ENCODE peak calls at places on chromosomes 2 and 18, in five cellular contexts. O is body of pancreas, W is transverse colon, Q is HCT116, U is left ventricle myocardium inferior. K is an unnamed sample.

GRCh38 chr2:207847098-207847806 is 77.5 kb upstream of the FZD5 start:
- DNase-seq in O (no peak), U (no peak), W (no peak), Q (no peak), K (no peak)

GRCh38 chr2:205051417-205051816 is 506.1 kb downstream of the PARD3B start:
- DNase-seq in O (no peak), U (no peak), W (no peak), Q (no peak), K (no peak)

GRCh38 chr2:210399440-210400041 is 77.0 kb downstream of the LANCL1 start:
- DNase-seq in Q (peak; percentile 4), O (no peak), U (no peak), W (no peak), K (no peak)

GRCh38 chr2:146376511-146377084 is 1468.2 kb upstream of the ACVR2A start:
- DNase-seq in Q (no peak), O (no peak), U (no peak), W (no peak), K (no peak)

GRCh38 chr18:41940506-41941215 is 14.4 kb upstream of the PIK3C3 start:
- DNase-seq in U (no peak), Q (no peak), W (no peak), O (no peak), K (peak; percentile 81)

GRCh38 chr2:133972786-133973185 is 281.1 kb upstream of the MGAT5 start:
- DNase-seq in U (no peak), O (peak; percentile 10), Q (no peak), W (no peak), K (peak; percentile 29)

GRCh38 chr18:11982981-11983380 is 1.7 kb downstream of the IMPA2 start:
- DNase-seq in Q (no peak), U (no peak), W (no peak), O (no peak), K (no peak)

GRCh38 chr2:137467246-137467862 is 496.9 kb upstream of the HNMT start:
- DNase-seq in W (peak; percentile 43), Q (no peak), O (peak; percentile 19), U (no peak), K (no peak)

GRCh38 chr2:33417093-33417492 is 59.4 kb upstream of the RASGRP3 start:
- DNase-seq in O (no peak), W (no peak), U (no peak), Q (no peak), K (no peak)

GRCh38 chr2:65782186-65782585 is 349.8 kb upstream of the SPRED2 start:
- DNase-seq in U (no peak), O (no peak), Q (no peak), W (no peak), K (no peak)

GRCh38 chr2:104888489-104889245 is 34.8 kb downstream of the POU3F3 start:
- DNase-seq in W (no peak), U (no peak), Q (no peak), O (no peak), K (no peak)

GRCh38 chr2:208363485-208363884 is 43.1 kb upstream of the PTH2R start:
- DNase-seq in Q (no peak), W (no peak), O (no peak), U (no peak), K (peak; percentile 73)

GRCh38 chr2:158754303-158754611 is 40.9 kb upstream of the DAPL1 start:
- DNase-seq in U (no peak), W (no peak), Q (no peak), O (no peak), K (no peak)

GRCh38 chr2:54499666-54500065 is 43.5 kb downstream of the SPTBN1 start:
- DNase-seq in O (peak; percentile 19), U (no peak), Q (no peak), W (no peak), K (no peak)

GRCh38 chr2:236371010-236371409 is 106.8 kb upstream of the ASB18 start:
- DNase-seq in O (no peak), U (no peak), W (no peak), Q (no peak), K (no peak)

GRCh38 chr18:34650121-34650545 is 60.0 kb upstream of the DTNA start:
- DNase-seq in O (peak; percentile 13), W (no peak), U (no peak), Q (no peak), K (peak; percentile 65)

GRCh38 chr18:12377556-12378553 is 828 bp upstream of the AFG3L2 start:
- DNase-seq in U (no peak), Q (no peak), O (no peak), W (no peak), K (no peak)

GRCh38 chr2:104929663-104930062 is 75.7 kb downstream of the POU3F3 start:
- DNase-seq in U (no peak), Q (no peak), W (no peak), O (no peak), K (no peak)

GRCh38 chr2:188984680-188985079 is 10.5 kb downstream of the COL3A1 start:
- DNase-seq in O (peak; percentile 22), W (no peak), Q (no peak), U (no peak), K (peak; percentile 69)

GRCh38 chr2:234705108-234705507 is 208.2 kb upstream of the ARL4C start:
- DNase-seq in O (no peak), Q (peak; percentile 10), W (no peak), U (no peak), K (no peak)

GRCh38 chr2:102008490-102008889 is 16.7 kb downstream of the IL1R2 start:
- DNase-seq in O (no peak), W (no peak), Q (no peak), U (no peak), K (no peak)

GRCh38 chr18:62107881-62108280 is 79.0 kb downstream of the PIGN start:
- DNase-seq in Q (no peak), O (no peak), U (no peak), W (no peak), K (no peak)

GRCh38 chr2:157480182-157480961 is 36.5 kb upstream of the CYTIP start:
- DNase-seq in Q (no peak), U (peak; percentile 82), O (peak; percentile 83), W (peak; percentile 21), K (no peak)

GRCh38 chr2:241636182-241636982 is 576 bp downstream of the THAP4 start:
- DNase-seq in Q (no peak), W (peak; percentile 55), O (peak; percentile 60), U (peak; percentile 32), K (no peak)

GRCh38 chr2:147125145-147125544 is 719.7 kb upstream of the ACVR2A start:
- DNase-seq in W (no peak), U (no peak), Q (no peak), O (no peak), K (no peak)

GRCh38 chr2:179340678-179341077 is 76.0 kb upstream of the SESTD1 start:
- DNase-seq in O (peak; percentile 22), W (no peak), Q (peak; percentile 19), U (no peak), K (no peak)

GRCh38 chr2:28621172-28622100 is 125.6 kb downstream of the PLB1 start:
- DNase-seq in Q (peak; percentile 58), O (peak; percentile 95), U (no peak), W (peak; percentile 80), K (peak; percentile 81)

GRCh38 chr2:120261387-120262006 is 8.8 kb downstream of the RALB start:
- DNase-seq in W (no peak), U (no peak), Q (no peak), O (no peak), K (no peak)

GRCh38 chr2:9264301-9264700 is 57.7 kb downstream of the ASAP2 start:
- DNase-seq in U (no peak), O (no peak), Q (no peak), W (no peak), K (no peak)

GRCh38 chr2:36214682-36215081 is 140.9 kb upstream of the CRIM1 start:
- DNase-seq in U (no peak), O (no peak), W (no peak), Q (no peak), K (no peak)

GRCh38 chr18:36706313-36706881 is 122.4 kb downstream of the TPGS2 start:
- DNase-seq in O (no peak), U (no peak), Q (no peak), W (no peak), K (no peak)

GRCh38 chr2:239008004-239008403 is 160.1 kb downstream of the TWIST2 start:
- DNase-seq in W (no peak), U (no peak), Q (no peak), O (no peak), K (no peak)
- H3K27me3 ChIP-seq in W (peaks cover 39% of the 10 kb centered on the region), U (peaks cover 95% of the 10 kb centered on the region), Q (peaks cover 28% of the 10 kb centered on the region), O (no peaks in the 10 kb centered on the region), K (peaks cover 18% of the 10 kb centered on the region)

GRCh38 chr2:233418052-233418760 is 63.9 kb downstream of the DGKD start:
- DNase-seq in U (no peak), O (no peak), Q (no peak), W (no peak), K (no peak)
- TF ChIP-seq CTCF in U (no peak), O (no peak), Q (no peak), W (no peak), K (no peak)

DNA sequence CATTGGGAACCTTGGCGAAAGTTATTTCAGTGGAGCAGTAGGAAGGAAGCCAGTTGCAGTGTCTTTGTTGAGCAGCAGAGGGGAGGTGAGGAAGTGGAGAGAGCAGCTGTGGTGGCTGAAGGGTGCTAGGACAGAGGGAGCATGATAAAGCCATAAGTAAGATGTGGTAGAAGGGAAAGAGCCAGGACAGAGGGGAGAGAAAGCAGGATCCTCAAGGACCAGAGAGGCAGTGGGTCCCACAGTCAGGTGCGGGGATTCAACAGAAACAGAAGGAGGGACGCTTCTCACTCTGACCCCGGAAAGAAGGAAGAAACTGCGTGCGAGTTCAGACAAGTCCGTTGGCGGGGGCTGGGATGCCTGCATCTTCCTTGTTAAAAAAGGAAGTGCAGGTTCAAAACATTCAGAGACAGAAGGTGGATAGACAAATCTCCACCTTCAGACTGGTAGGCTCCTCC is at the start of gene CXCR2:
- DNase-seq in U (peak; percentile 33), O (peak; percentile 13), Q (no peak), W (no peak), K (no peak)
- H3K27me3 ChIP-seq in U (peaks cover 27% of the 10 kb centered on the region), O (no peaks in the 10 kb centered on the region), Q (no peaks in the 10 kb centered on the region), W (peaks cover 18% of the 10 kb centered on the region), K (peaks cover 18% of the 10 kb centered on the region)

DNA sequence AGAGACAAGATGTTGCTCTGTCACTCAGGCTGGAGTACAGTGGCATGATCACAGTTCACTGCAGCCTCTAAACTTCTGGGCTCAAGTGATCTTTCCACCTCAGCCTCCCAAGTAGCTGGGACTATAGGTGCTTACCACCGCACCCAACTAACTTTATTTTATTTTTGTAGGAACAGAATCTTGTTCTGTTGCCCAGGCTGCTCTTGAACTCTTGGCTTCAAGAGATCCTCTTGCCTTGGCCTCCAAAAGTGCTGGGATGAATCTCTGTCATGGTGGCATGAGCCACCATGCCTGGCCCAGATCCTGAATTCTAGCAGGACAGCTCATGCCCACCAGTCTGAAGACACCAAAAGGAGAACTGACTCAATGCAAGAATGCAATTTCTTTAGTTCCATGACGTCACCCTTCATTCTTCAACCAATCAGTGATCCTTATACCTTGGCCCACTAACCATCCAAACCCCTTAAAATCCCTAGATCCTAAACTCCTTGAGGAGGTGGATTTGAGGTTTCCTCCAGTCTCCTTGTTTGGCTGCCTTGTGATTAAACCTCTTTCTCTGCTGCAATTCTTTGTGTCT is 25.6 kb upstream of the CXXC1 start:
- DNase-seq in Q (no peak), O (no peak), U (no peak), W (no peak), K (no peak)
- TF ChIP-seq CTCF in Q (no peak), O (no peak), U (no peak), W (no peak), K (no peak)

GRCh38 chr2:222193328-222194008 is 105.3 kb downstream of the PAX3 start:
- DNase-seq in U (no peak), W (no peak), Q (no peak), O (no peak), K (no peak)

GRCh38 chr2:222196159-222196558 is 102.6 kb downstream of the PAX3 start:
- DNase-seq in W (no peak), O (no peak), Q (no peak), U (no peak), K (no peak)

GRCh38 chr2:222194669-222195068 is 104.1 kb downstream of the PAX3 start:
- DNase-seq in Q (no peak), O (no peak), U (no peak), W (no peak), K (no peak)
- H3K27me3 ChIP-seq in Q (peaks cover 74% of the 10 kb centered on the region), O (no peaks in the 10 kb centered on the region), U (peaks cover 36% of the 10 kb centered on the region), W (no peaks in the 10 kb centered on the region), K (no peaks in the 10 kb centered on the region)